ENCODE peak calls at places on chromosomes 5 and 9, in seven cellular contexts. V, O, K, A, T, J and E are unnamed samples.

GRCh38 chr5:140108093-140109049 is 5.5 kb upstream of the PURA start:
- DNase-seq in V (peak; percentile 31), O (peak; percentile 38), K (peak; percentile 13), A (peak; percentile 91), T (no peak), J (no peak), E (no peak)

GRCh38 chr9:78985084-78985738 is 586.6 kb upstream of the TLE4 start:
- DNase-seq in V (no peak), O (peak; percentile 3), K (no peak), A (no peak), T (no peak), J (no peak), E (no peak)

GRCh38 chr5:73544429-73545402 is 20.7 kb downstream of the ANKRA2 start:
- DNase-seq in V (no peak), O (no peak), K (peak; percentile 92), A (peak; percentile 33), T (no peak), J (no peak), E (no peak)

GRCh38 chr9:132572921-132573320 is 9.5 kb upstream of the BARHL1 start:
- DNase-seq in V (no peak), O (peak; percentile 51), K (no peak), A (peak; percentile 72), T (no peak), J (no peak), E (no peak)

GRCh38 chr9:124665391-124666058 is 105.6 kb downstream of the NR6A1 start:
- DNase-seq in V (no peak), O (no peak), K (peak; percentile 48), A (no peak), T (no peak), J (no peak), E (no peak)

GRCh38 chr5:135271533-135272310 is 127.3 kb downstream of the MACROH2A1 start:
- DNase-seq in V (peak; percentile 28), O (no peak), K (no peak), A (peak; percentile 88), T (no peak), J (no peak), E (no peak)

GRCh38 chr9:121398374-121398773 is 28.3 kb upstream of the STOM start:
- DNase-seq in V (no peak), O (peak; percentile 83), K (peak; percentile 68), A (no peak), T (no peak), J (no peak), E (no peak)

GRCh38 chr5:8756498-8757084 is 789.3 kb downstream of the SEMA5A start:
- DNase-seq in V (no peak), O (peak; percentile 15), K (peak; percentile 73), A (peak; percentile 62), T (no peak), J (no peak), E (no peak)

GRCh38 chr5:82820958-82821880 is 256.0 kb downstream of the TMEM167A start:
- DNase-seq in V (no peak), O (no peak), K (no peak), A (no peak), T (no peak), J (no peak), E (no peak)